ENCODE peak calls at places on chromosomes 4 and X, in seven cellular contexts. Y is neuronal stem cell, R is H9, Z is mesenchymal stem cell, Q is mesendoderm, E is trophoblast cell, T is H1. F is an unnamed sample.

GRCh38 chr4:114180481-114180880 is 201.0 kb upstream of the ARSJ start:
- DNase-seq in Y (peak; percentile 32), R (peak; percentile 79), Z (peak; percentile 72), Q (peak; percentile 87), E (no peak), T (peak; percentile 69), F (peak; percentile 85)

GRCh38 chr4:111959202-111959601 is 186.1 kb upstream of the FAM241A start:
- DNase-seq in Y (no peak), R (no peak), Z (peak; percentile 98), Q (no peak), E (peak; percentile 40), T (no peak), F (peak; percentile 10)

GRCh38 chrX:13432776-13433605 is 113.1 kb upstream of the ATXN3L start:
- DNase-seq in Y (no peak), R (no peak), Z (peak; percentile 60), Q (no peak), E (no peak), T (no peak), F (peak; percentile 84)

GRCh38 chr4:118968813-118969212 is 80.2 kb downstream of the SYNPO2 start:
- DNase-seq in Y (no peak), R (no peak), Z (peak; percentile 40), Q (no peak), E (no peak), T (no peak), F (no peak)

GRCh38 chr4:58669783-58670182 is 1559.6 kb upstream of the IGFBP7 start:
- DNase-seq in Y (no peak), R (no peak), Z (no peak), Q (no peak), E (no peak), T (no peak), F (no peak)

GRCh38 chr4:7414046-7414445 is 20.7 kb downstream of the PSAPL1 start:
- DNase-seq in Y (no peak), R (no peak), Z (no peak), Q (no peak), E (no peak), T (no peak), F (no peak)

GRCh38 chr4:164572877-164573279 is 181.1 kb upstream of the SMIM31 start:
- DNase-seq in Y (no peak), R (no peak), Z (no peak), Q (no peak), E (no peak), T (no peak), F (no peak)

GRCh38 chr4:43619219-43619618 is 726.7 kb downstream of the GRXCR1 start:
- DNase-seq in Y (no peak), R (no peak), Z (no peak), Q (no peak), E (no peak), T (no peak), F (no peak)

GRCh38 chrX:2346158-2346557 is 154.6 kb downstream of the DHRSX start:
- DNase-seq in Y (no peak), R (no peak), Z (no peak), Q (no peak), E (no peak), T (no peak), F (no peak)

GRCh38 chrX:2343413-2343812 is 157.4 kb downstream of the DHRSX start:
- DNase-seq in Y (no peak), R (no peak), Z (no peak), Q (no peak), E (no peak), T (no peak), F (no peak)

GRCh38 chrX:2342878-2343277 is 157.9 kb downstream of the DHRSX start:
- DNase-seq in Y (no peak), R (no peak), Z (peak; percentile 70), Q (no peak), E (no peak), T (no peak), F (peak; percentile 86)

GRCh38 chrX:2345562-2345961 is 155.2 kb downstream of the DHRSX start:
- DNase-seq in Y (no peak), R (no peak), Z (no peak), Q (no peak), E (no peak), T (no peak), F (no peak)

DNA sequence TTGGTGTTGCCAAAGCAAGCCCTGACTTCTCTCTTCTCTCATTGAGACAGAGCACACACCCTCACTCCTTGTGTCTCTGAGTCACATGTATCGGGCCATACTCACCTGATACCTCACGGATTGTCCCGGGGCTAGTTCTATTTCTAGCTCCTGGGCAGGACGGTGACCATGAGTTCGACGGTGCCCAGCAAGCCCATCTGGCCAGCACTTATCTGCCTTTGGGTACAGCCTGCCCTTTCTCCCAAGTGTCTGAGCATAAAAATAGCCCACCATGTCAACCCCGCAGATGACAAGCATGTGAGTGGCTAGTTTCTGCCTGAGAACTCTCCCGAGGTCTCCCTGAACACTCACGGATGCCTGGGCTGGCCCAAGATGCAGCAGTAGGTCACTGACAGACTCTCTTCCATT is 158.5 kb downstream of the DHRSX start:
- DNase-seq in Y (no peak), R (no peak), Z (peak; percentile 33), Q (no peak), E (no peak), T (no peak), F (no peak)
- H2AK5ac ChIP-seq in Y (no peak overlapping the region), R (no peak overlapping the region), Z (peak overlapping the region; percentile 66), Q (no peak overlapping the region), E (no peak overlapping the region), T (no peak overlapping the region), F (peak overlapping the region; percentile 87)

DNA sequence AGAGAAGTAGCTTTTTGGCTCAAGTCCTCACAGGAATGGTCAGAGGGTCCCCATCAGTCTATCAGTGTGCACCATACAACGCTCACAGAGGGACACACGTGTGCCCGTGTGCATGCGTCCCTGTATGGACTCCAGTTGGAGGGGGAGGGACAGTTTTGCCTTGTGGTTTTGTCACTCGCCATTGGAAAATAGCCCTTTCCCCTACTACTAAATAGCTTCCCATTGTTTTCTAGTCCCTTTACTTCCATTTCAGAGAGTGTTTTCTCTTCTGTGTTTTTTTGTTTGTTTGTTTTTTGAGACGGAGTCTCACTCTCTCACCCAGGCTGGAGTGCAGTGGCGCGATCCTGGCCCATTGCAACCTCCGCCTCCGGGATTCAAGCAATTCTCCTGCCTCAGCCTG is 34.9 kb downstream of the WDR13 start:
- DNase-seq in Y (no peak), R (no peak), Z (no peak), Q (no peak), E (no peak), T (no peak), F (no peak)
- H3K4me2 ChIP-seq in Y (no peak overlapping the region), R (no peak overlapping the region), Z (no peak overlapping the region), Q (no peak overlapping the region), E (no peak overlapping the region), T (no peak overlapping the region), F (no peak overlapping the region)

GRCh38 chr4:107837298-107837697 is 12.6 kb downstream of the SGMS2 start:
- DNase-seq in Y (no peak), R (no peak), Z (no peak), Q (no peak), E (no peak), T (no peak), F (no peak)
- H2AK5ac ChIP-seq in Y (no peak overlapping the region), R (no peak overlapping the region), Z (no peak overlapping the region), Q (no peak overlapping the region), E (no peak overlapping the region), T (no peak overlapping the region), F (no peak overlapping the region)

GRCh38 chr4:140286503-140286902 is 86.9 kb upstream of the SCOC start:
- DNase-seq in Y (no peak), R (no peak), Z (no peak), Q (no peak), E (no peak), T (no peak), F (no peak)
- H3K4me2 ChIP-seq in Y (no peak overlapping the region), R (no peak overlapping the region), Z (no peak overlapping the region), Q (no peak overlapping the region), E (no peak overlapping the region), T (no peak overlapping the region), F (no peak overlapping the region)

GRCh38 chr4:63632858-63633257 is 776.4 kb downstream of the TECRL start:
- DNase-seq in Y (no peak), R (no peak), Z (no peak), Q (no peak), E (no peak), T (no peak), F (no peak)
- H2AK5ac ChIP-seq in Y (no peak overlapping the region), R (no peak overlapping the region), Z (no peak overlapping the region), Q (no peak overlapping the region), E (no peak overlapping the region), T (no peak overlapping the region), F (no peak overlapping the region)

GRCh38 chr4:110704748-110705439 is 82.0 kb upstream of the PITX2 start:
- DNase-seq in Y (no peak), R (no peak), Z (no peak), Q (no peak), E (no peak), T (no peak), F (no peak)
- H3K4me2 ChIP-seq in Y (no peak overlapping the region), R (no peak overlapping the region), Z (no peak overlapping the region), Q (no peak overlapping the region), E (no peak overlapping the region), T (no peak overlapping the region), F (no peak overlapping the region)

GRCh38 chrX:10076765-10077164 is 80.0 kb upstream of the CLCN4 start:
- DNase-seq in Y (no peak), R (no peak), Z (no peak), Q (no peak), E (no peak), T (no peak), F (no peak)
- H2AK5ac ChIP-seq in Y (no peak overlapping the region), R (no peak overlapping the region), Z (no peak overlapping the region), Q (no peak overlapping the region), E (no peak overlapping the region), T (no peak overlapping the region), F (no peak overlapping the region)

DNA sequence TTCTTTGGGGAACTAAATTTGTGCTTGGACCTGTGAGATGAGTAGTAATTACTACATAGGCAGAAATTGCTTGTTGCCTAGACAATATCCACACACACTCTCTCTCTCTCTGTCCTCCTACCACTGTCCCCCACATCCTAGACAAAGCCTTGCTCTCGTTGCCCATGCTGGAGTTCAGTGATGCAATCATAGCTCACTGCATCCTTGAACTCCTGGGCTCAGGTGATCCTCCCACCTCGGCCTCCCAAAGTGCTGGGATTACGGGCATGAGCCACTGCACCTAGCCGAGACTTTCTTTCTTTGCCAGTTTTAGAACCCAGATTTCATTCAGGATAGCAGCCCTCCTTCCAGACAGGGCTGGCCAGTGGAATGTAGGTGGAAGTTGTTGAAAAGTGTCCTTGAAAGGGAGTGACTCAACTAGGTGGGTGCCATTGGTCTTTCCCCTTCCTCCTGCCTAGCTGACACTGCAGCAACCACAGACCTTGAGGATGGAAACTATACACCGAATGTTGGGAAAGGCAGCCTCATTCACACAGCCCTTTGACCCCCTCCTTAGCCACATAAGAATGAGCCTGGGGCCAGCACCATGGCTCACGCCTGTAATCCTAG is 16.8 kb upstream of the LAP3 start:
- DNase-seq in Y (no peak), R (no peak), Z (no peak), Q (no peak), E (no peak), T (no peak), F (no peak)
- H3K4me2 ChIP-seq in Y (no peak overlapping the region), R (no peak overlapping the region), Z (no peak overlapping the region), Q (no peak overlapping the region), E (no peak overlapping the region), T (no peak overlapping the region), F (no peak overlapping the region)

GRCh38 chr4:145797278-145797677 is 117.3 kb downstream of the C4orf51 start:
- DNase-seq in Y (no peak), R (no peak), Z (no peak), Q (no peak), E (no peak), T (no peak), F (no peak)
- H2AK5ac ChIP-seq in Y (no peak overlapping the region), R (no peak overlapping the region), Z (no peak overlapping the region), Q (no peak overlapping the region), E (no peak overlapping the region), T (no peak overlapping the region), F (no peak overlapping the region)

F was measured in IMR-90.